ENCODE peak calls at places on chromosomes 5 and 9, in four cellular contexts. G is mesendoderm, N is H1, X is IMR-90. L is an unnamed sample.

GRCh38 chr5:159210306-159210722 is 961 bp upstream of the RNF145 start:
- DNase-seq in G (peak), N (no peak), X (no peak), L (no peak)

GRCh38 chr5:169300468-169301385 is at the start of gene SLIT3:
- DNase-seq in N (peak), X (peak), G (peak), L (peak)

GRCh38 chr5:132446621-132447020 is 44.0 kb downstream of the IRF1 start:
- DNase-seq in N (no peak), X (peak), G (no peak), L (no peak)

GRCh38 chr5:32679218-32679617 is 31.9 kb upstream of the NPR3 start:
- DNase-seq in X (peak), N (no peak), G (no peak), L (no peak)

GRCh38 chr9:130240410-130241197 is 25.0 kb upstream of the HMCN2 start:
- DNase-seq in X (peak), G (peak), N (no peak), L (peak)

GRCh38 chr9:117555964-117556629 is 141.2 kb upstream of the ASTN2 start:
- DNase-seq in G (peak), X (no peak), N (peak), L (peak)

GRCh38 chr9:134391319-134392231 is 65.3 kb downstream of the RXRA start:
- DNase-seq in X (no peak), N (no peak), G (no peak), L (no peak)

GRCh38 chr5:23139338-23140171 is 286.4 kb upstream of the CDH12 start:
- DNase-seq in X (peak), N (no peak), G (peak), L (no peak)

GRCh38 chr5:135194573-135195266 is 160.7 kb upstream of the PITX1 start:
- DNase-seq in G (no peak), X (peak), N (no peak), L (no peak)

GRCh38 chr9:94881023-94881422 is 154.5 kb downstream of the AOPEP start:
- DNase-seq in N (no peak), X (no peak), G (no peak), L (no peak)

GRCh38 chr5:51414516-51414915 is 31.3 kb downstream of the ISL1 start:
- DNase-seq in G (no peak), N (no peak), X (no peak), L (no peak)

GRCh38 chr9:86353591-86354047 is 591 bp downstream of the TUT7 start:
- DNase-seq in G (no peak), X (no peak), N (peak), L (no peak)

GRCh38 chr5:1785062-1785461 is 14.6 kb downstream of the MRPL36 start:
- DNase-seq in X (no peak), N (no peak), G (no peak), L (no peak)

GRCh38 chr5:87195104-87195581 is 72.5 kb upstream of the RASA1 start:
- DNase-seq in X (peak), N (no peak), G (no peak), L (no peak)

GRCh38 chr5:138743506-138743905 is 9.7 kb upstream of the CTNNA1 start:
- DNase-seq in N (no peak), G (peak), X (no peak), L (peak)

GRCh38 chr5:168114444-168115017 is 176.9 kb upstream of the WWC1 start:
- DNase-seq in G (peak), N (peak), X (peak), L (peak)

GRCh38 chr5:7779019-7779662 is 71.8 kb downstream of the CFAP90 start:
- DNase-seq in G (no peak), N (no peak), X (no peak), L (no peak)

GRCh38 chr5:9698125-9698848 is 68.1 kb upstream of the TAS2R1 start:
- DNase-seq in X (peak), N (no peak), G (no peak), L (no peak)

GRCh38 chr5:109141499-109142200 is 268.1 kb downstream of the PJA2 start:
- DNase-seq in G (peak), N (no peak), X (peak), L (peak)

GRCh38 chr5:139650689-139651501 is 2.7 kb downstream of the CXXC5 start:
- DNase-seq in X (no peak), N (no peak), G (peak), L (peak)

GRCh38 chr5:148711843-148712454 is 57.6 kb upstream of the HTR4 start:
- DNase-seq in G (no peak), X (no peak), N (no peak), L (no peak)

GRCh38 chr5:157384971-157385709 is 74.9 kb upstream of the NIPAL4 start:
- DNase-seq in X (peak), G (peak), N (peak), L (no peak)

GRCh38 chr9:136666364-136667216 is 3.9 kb downstream of the EGFL7 start:
- DNase-seq in N (no peak), G (no peak), X (no peak), L (no peak)
- H4K8ac ChIP-seq in N (no peak), G (no peak), X (no peak), L (no peak)

GRCh38 chr5:35484241-35484640 is 133.4 kb upstream of the SPEF2 start:
- DNase-seq in X (no peak), N (no peak), G (no peak), L (no peak)
- H4K5ac ChIP-seq in X (no peak), N (no peak), G (no peak), L (no peak)

DNA sequence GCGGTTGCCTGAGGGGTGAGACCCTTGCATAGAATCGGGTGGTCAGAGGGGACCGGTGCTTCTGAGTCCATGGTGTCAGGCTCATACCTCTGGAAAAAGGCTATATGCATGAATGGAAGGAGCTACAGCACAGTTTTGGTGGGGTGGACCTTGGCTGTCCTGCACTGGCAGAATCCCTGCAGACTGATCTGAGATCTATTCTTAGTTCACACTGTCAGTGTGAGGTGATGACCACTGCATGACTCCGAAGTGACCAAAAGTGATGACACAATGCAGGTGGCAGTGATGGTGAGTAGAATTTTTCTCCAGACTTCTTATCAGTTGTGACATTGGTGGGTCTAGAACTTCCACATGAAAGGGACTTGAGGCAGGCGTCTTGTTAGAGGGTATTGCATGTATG is 105.2 kb upstream of the SLC28A3 start:
- DNase-seq in G (no peak), N (no peak), X (no peak), L (no peak)
- H4K8ac ChIP-seq in G (no peak), N (no peak), X (no peak), L (no peak)

DNA sequence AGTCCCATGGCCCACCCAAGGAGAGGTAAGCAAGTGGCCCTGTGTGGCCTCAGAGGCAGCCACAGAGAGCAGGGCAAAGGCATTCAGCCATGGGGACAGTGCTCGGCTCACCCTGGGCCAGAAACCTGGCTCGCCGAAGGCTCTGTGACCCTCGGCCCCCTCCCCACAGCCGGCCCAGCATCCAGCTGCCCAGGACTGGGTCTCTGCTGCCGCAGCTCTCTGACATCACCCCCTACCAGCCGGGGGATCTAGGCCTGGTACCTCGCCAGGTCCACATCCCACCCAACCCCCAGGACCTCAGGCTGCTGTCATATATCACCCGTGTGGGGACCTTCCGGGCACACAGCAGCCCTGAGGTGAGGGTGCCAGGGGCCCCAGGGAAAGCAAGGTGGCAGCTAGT is 2.6 kb downstream of the PTRH1 start:
- DNase-seq in N (no peak), G (no peak), X (no peak), L (no peak)
- H4K5ac ChIP-seq in N (no peak), G (no peak), X (no peak), L (no peak)

GRCh38 chr5:172860520-172861443 is 26.7 kb downstream of the ERGIC1 start:
- DNase-seq in N (no peak), X (peak), G (no peak), L (no peak)

GRCh38 chr5:172858511-172858989 is 24.5 kb downstream of the ERGIC1 start:
- DNase-seq in N (no peak), G (no peak), X (no peak), L (no peak)

GRCh38 chr5:172859966-172860365 is 25.9 kb downstream of the ERGIC1 start:
- DNase-seq in X (no peak), N (no peak), G (no peak), L (no peak)

GRCh38 chr5:172857982-172858381 is 23.9 kb downstream of the ERGIC1 start:
- DNase-seq in N (no peak), X (no peak), G (no peak), L (no peak)

DNA sequence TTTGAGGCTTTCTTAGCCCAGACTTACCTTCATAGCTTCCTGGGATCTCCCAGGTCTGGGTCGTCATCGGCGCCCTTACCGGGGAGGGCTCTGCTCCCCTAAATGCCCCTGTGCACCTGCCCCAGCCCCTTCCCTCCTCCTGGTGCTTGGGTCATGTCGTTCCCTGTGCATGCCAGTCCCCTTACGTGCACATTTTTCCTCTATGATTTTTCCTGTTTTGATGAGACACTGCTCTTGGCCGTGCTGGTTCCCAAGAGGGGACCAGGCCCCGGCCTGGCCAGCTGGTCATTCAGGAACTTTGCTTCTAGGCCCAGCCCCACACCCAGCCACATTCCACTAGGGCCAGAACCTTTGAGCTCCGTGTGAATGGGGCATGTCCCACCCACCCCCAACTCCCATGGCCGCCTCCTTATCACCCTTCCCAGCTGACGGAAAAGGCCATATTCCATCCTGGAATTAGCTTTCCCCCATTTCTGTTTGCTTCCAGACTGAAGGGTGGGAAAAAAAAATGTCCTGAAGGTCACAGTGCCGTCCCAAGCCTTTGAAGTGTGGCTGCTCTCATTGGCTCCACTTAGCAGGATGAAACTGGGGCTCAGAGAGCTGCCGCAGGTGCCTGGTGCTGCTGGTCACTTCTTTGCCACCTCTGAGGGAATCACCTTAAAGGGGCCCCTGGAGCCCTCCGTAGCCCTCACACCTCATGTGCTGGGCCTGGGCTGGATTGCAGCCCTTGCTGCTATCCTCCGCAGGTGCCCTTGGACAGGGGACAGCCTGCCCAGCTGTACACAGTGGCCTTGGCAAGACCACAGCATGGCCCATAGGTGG is 25.1 kb downstream of the ERGIC1 start:
- DNase-seq in N (no peak), G (no peak), X (peak), L (no peak)
- H4K8ac ChIP-seq in N (no peak), G (no peak), X (peak), L (no peak)

GRCh38 chr5:71893451-71893850 is 174.4 kb downstream of the CARTPT start:
- DNase-seq in X (no peak), G (no peak), N (no peak), L (no peak)
- H4K5ac ChIP-seq in X (no peak), G (no peak), N (no peak), L (no peak)

GRCh38 chr5:179766021-179766725 is 27.6 kb upstream of the LTC4S start:
- DNase-seq in X (peak), G (no peak), N (no peak), L (no peak)
- H4K8ac ChIP-seq in X (peak), G (no peak), N (peak), L (no peak)

GRCh38 chr5:58963821-58964220 is 380.9 kb downstream of the RAB3C start:
- DNase-seq in X (no peak), G (no peak), N (no peak), L (no peak)
- H4K5ac ChIP-seq in X (no peak), G (no peak), N (no peak), L (no peak)

L was measured in H9.